ENCODE peak calls at places on chromosome 1, in six cellular contexts. One of them, this sample, is unnamed.

GRCh38 chr1:157115851-157116734 is 16.5 kb upstream of the ETV3L start:
- DNase-seq in AG09309: no peak
- DNase-seq in kidney epithelial cell: no peak
- DNase-seq in endothelial cell: no peak
- DNase-seq in kidney glomerular epithelial cell: no peak
- DNase-seq in Right ventricle myocardium superior: no peak
- DNase-seq in this sample: no peak

GRCh38 chr1:39310015-39310414 is 105.5 kb downstream of the MACF1 start:
- DNase-seq in AG09309: no peak
- DNase-seq in kidney epithelial cell: no peak
- DNase-seq in endothelial cell: no peak
- DNase-seq in kidney glomerular epithelial cell: no peak
- DNase-seq in Right ventricle myocardium superior: no peak
- DNase-seq in this sample: no peak

GRCh38 chr1:76759950-76760349 is 107.3 kb upstream of the ST6GALNAC5 start:
- DNase-seq in AG09309: no peak
- DNase-seq in endothelial cell: no peak
- DNase-seq in kidney glomerular epithelial cell: no peak
- DNase-seq in Right ventricle myocardium superior: peak; percentile 45
- DNase-seq in kidney epithelial cell: peak; percentile 56
- DNase-seq in this sample: no peak

GRCh38 chr1:221766210-221766609 is 24.3 kb upstream of the DUSP10 start:
- DNase-seq in kidney epithelial cell: no peak
- DNase-seq in endothelial cell: no peak
- DNase-seq in AG09309: peak; percentile 73
- DNase-seq in kidney glomerular epithelial cell: no peak
- DNase-seq in Right ventricle myocardium superior: no peak
- DNase-seq in this sample: no peak

GRCh38 chr1:93609536-93609935 is 72.1 kb downstream of the BCAR3 start:
- DNase-seq in Right ventricle myocardium superior: no peak
- DNase-seq in kidney glomerular epithelial cell: no peak
- DNase-seq in AG09309: no peak
- DNase-seq in endothelial cell: no peak
- DNase-seq in kidney epithelial cell: no peak
- DNase-seq in this sample: no peak

GRCh38 chr1:115411388-115412063 is 73.5 kb upstream of the NGF start:
- DNase-seq in Right ventricle myocardium superior: no peak
- DNase-seq in kidney epithelial cell: no peak
- DNase-seq in endothelial cell: no peak
- DNase-seq in AG09309: no peak
- DNase-seq in kidney glomerular epithelial cell: peak; percentile 76
- DNase-seq in this sample: no peak

GRCh38 chr1:27504588-27505419 is 14.8 kb upstream of the WASF2 start:
- DNase-seq in kidney glomerular epithelial cell: no peak
- DNase-seq in kidney epithelial cell: no peak
- DNase-seq in AG09309: no peak
- DNase-seq in Right ventricle myocardium superior: peak; percentile 93
- DNase-seq in endothelial cell: peak; percentile 29
- DNase-seq in this sample: no peak

GRCh38 chr1:156663178-156663577 is 14.0 kb downstream of the NES start:
- DNase-seq in AG09309: no peak
- DNase-seq in endothelial cell: no peak
- DNase-seq in Right ventricle myocardium superior: peak; percentile 63
- DNase-seq in kidney glomerular epithelial cell: no peak
- DNase-seq in kidney epithelial cell: no peak
- DNase-seq in this sample: no peak

GRCh38 chr1:182143825-182144661 is 82.5 kb upstream of the ZNF648 start:
- DNase-seq in Right ventricle myocardium superior: peak; percentile 84
- DNase-seq in AG09309: peak; percentile 82
- DNase-seq in endothelial cell: peak; percentile 18
- DNase-seq in kidney glomerular epithelial cell: peak; percentile 91
- DNase-seq in kidney epithelial cell: peak; percentile 67
- DNase-seq in this sample: no peak